ENCODE peak calls at places on chromosome 14, in four cellular contexts. I is H9, Y is IMR-90, Q is mesenchymal stem cell. H is an unnamed sample.

GRCh38 chr14:92389598-92390126 is 66.7 kb downstream of the SLC24A4 start:
- DNase-seq in I (no peak), Y (no peak), Q (no peak), H (no peak)

GRCh38 chr14:94036328-94037167 is 10.4 kb downstream of the OTUB2 start:
- DNase-seq in I (peak; percentile 86), Y (peak; percentile 57), Q (peak; percentile 79), H (peak; percentile 95)

GRCh38 chr14:89065879-89066278 is 241.4 kb downstream of the TTC8 start:
- DNase-seq in I (no peak), Y (no peak), Q (no peak), H (peak; percentile 22)

GRCh38 chr14:103123128-103123633 is at the start of gene TNFAIP2:
- DNase-seq in I (peak; percentile 82), Y (no peak), Q (peak; percentile 63), H (peak; percentile 77)

GRCh38 chr14:57057803-57058202 is 210.9 kb downstream of the EXOC5 start:
- DNase-seq in I (no peak), Y (no peak), Q (no peak), H (peak; percentile 72)

GRCh38 chr14:105069887-105070759 is 4.9 kb upstream of the GPR132 start:
- DNase-seq in I (peak; percentile 28), Y (peak; percentile 33), Q (peak; percentile 26), H (no peak)

GRCh38 chr14:39175445-39176262 is 600 bp downstream of the PNN start:
- DNase-seq in I (peak; percentile 41), Y (peak; percentile 21), Q (no peak), H (peak; percentile 67)

GRCh38 chr14:32846821-32847220 is 91.9 kb upstream of the NPAS3 start:
- DNase-seq in I (no peak), Y (no peak), Q (no peak), H (no peak)

GRCh38 chr14:65237956-65238355 is 135.6 kb upstream of the MAX start:
- DNase-seq in I (no peak), Y (no peak), Q (peak; percentile 39), H (no peak)

GRCh38 chr14:36264595-36264994 is 55.8 kb downstream of the MBIP start:
- DNase-seq in I (no peak), Y (no peak), Q (no peak), H (no peak)

GRCh38 chr14:23345987-23346692 is 6.5 kb downstream of the SLC22A17 start:
- DNase-seq in I (peak; percentile 48), Y (no peak), Q (no peak), H (peak; percentile 70)

GRCh38 chr14:74348735-74349463 is 628 bp downstream of the VRTN start:
- DNase-seq in I (no peak), Y (no peak), Q (no peak), H (no peak)

GRCh38 chr14:51735851-51736250 is 84.1 kb downstream of the FRMD6 start:
- DNase-seq in I (no peak), Y (no peak), Q (no peak), H (no peak)

GRCh38 chr14:105201928-105202513 is 20.9 kb upstream of the NUDT14 start:
- DNase-seq in I (no peak), Y (no peak), Q (no peak), H (no peak)

GRCh38 chr14:93759781-93760307 is 28.4 kb downstream of the PRIMA1 start:
- DNase-seq in I (no peak), Y (no peak), Q (no peak), H (no peak)

GRCh38 chr14:83473416-83473815 is 1939.8 kb upstream of the SEL1L start:
- DNase-seq in I (no peak), Y (peak; percentile 36), Q (no peak), H (no peak)

GRCh38 chr14:77051101-77051500 is 22.6 kb upstream of the IRF2BPL start:
- DNase-seq in I (no peak), Y (no peak), Q (no peak), H (no peak)

GRCh38 chr14:93475471-93475870 is 44.7 kb downstream of the UNC79 start:
- DNase-seq in I (no peak), Y (no peak), Q (no peak), H (no peak)

GRCh38 chr14:100526632-100527031 is 60.6 kb downstream of the BEGAIN start:
- DNase-seq in I (no peak), Y (peak; percentile 18), Q (no peak), H (no peak)
- H2AK5ac ChIP-seq in I (no peak overlapping the region), Y (no peak overlapping the region), Q (no peak overlapping the region), H (no peak overlapping the region)

GRCh38 chr14:24428628-24429394 is 657 bp downstream of the CBLN3 start:
- DNase-seq in I (no peak), Y (no peak), Q (no peak), H (peak; percentile 26)

GRCh38 chr14:24426912-24427536 is 2.4 kb downstream of the CBLN3 start:
- DNase-seq in I (peak; percentile 77), Y (no peak), Q (no peak), H (peak; percentile 39)

GRCh38 chr14:24426150-24426911 is 3.1 kb downstream of the CBLN3 start:
- DNase-seq in I (no peak), Y (no peak), Q (no peak), H (no peak)

GRCh38 chr14:24429395-24430142 is at the start of the genes CBLN3 and KHNYN:
- DNase-seq in I (peak; percentile 89), Y (peak; percentile 92), Q (peak; percentile 96), H (peak; percentile 92)

GRCh38 chr14:24427537-24428508 is 1.6 kb downstream of the CBLN3 start:
- DNase-seq in I (no peak), Y (no peak), Q (no peak), H (no peak)
- H2AK5ac ChIP-seq in I (no peak overlapping the region), Y (no peak overlapping the region), Q (no peak overlapping the region), H (no peak overlapping the region)

DNA sequence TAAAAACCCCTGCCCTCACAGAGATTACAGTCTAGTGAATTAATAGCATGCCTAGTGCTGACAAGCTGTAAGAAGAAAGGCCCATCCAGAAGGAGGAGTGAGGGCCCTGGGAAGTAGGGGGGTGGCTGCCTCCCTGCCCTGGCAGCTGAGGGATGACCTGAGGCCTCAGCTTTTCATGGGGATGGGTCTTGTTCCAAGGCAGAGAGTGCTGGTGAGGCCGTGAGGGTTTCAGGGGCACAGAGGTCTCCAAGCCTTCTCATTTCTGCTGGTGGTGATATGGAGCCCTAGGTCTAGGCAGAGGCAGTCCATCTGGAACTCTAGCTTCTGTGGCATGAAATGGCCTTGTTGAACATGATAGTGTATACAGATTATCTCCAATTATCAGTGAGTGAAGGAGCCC is 114.4 kb downstream of the ZFP36L1 start:
- DNase-seq in I (no peak), Y (no peak), Q (no peak), H (no peak)
- H2AK5ac ChIP-seq in I (no peak overlapping the region), Y (peak overlapping the region; percentile 80), Q (peak overlapping the region; percentile 17), H (no peak overlapping the region)

GRCh38 chr14:101064121-101064661 is 160.7 kb upstream of the RTL1 start:
- DNase-seq in I (no peak), Y (no peak), Q (no peak), H (no peak)

GRCh38 chr14:101066826-101067508 is 163.4 kb upstream of the RTL1 start:
- DNase-seq in I (peak; percentile 10), Y (no peak), Q (no peak), H (no peak)

GRCh38 chr14:101065246-101065645 is 161.7 kb upstream of the RTL1 start:
- DNase-seq in I (no peak), Y (no peak), Q (no peak), H (no peak)

GRCh38 chr14:101064718-101065117 is 161.2 kb upstream of the RTL1 start:
- DNase-seq in I (no peak), Y (no peak), Q (no peak), H (no peak)

DNA sequence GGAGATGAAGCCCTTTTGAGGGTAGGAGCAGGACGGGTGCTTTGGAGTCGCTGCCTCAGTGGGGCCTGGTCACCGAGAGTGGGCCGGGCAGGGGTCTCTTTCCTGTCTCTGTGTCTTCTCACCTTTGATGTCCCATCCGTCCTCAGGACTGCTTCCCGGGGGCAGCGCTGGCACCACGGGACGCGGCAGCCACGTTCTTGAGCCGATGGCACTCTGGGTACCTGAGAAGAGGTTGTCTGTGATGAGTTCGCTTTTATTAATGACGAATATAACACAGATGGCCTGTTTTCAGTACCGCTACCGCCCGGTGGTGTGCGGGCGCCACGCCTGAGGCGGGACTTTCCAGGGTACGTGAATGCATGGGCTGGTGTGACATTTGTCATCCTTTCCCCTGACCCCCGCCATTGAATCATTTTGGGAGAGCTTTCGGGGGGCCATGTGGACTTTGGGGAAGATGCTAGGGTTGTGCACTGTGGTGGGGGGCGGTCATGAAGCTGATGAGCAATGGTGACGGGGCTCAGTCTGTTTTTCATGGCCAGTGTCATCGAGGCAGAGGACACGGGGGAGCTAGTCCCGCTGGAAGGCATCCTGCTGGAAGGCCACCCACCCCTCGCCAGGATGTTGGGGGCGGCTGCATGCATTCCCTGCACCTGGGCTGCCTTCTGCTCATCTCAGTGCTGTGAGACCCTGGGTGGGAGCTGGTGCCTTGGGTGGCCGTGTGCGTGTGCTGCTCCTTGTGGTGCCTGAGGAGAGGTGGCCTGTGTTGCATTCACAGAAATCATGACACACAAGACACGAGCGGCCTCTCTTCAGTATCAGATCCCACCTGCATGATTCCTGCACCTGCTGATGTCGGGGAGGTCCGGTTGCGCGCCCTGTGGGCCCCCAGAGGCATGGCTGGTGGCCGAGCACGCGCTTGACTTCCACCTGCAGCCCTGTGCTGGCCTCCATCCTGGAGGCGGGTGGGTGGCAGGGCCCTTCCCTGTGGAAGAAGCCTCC is 162.5 kb upstream of the RTL1 start:
- DNase-seq in I (no peak), Y (no peak), Q (no peak), H (no peak)
- H2AK5ac ChIP-seq in I (no peak overlapping the region), Y (no peak overlapping the region), Q (no peak overlapping the region), H (no peak overlapping the region)

DNA sequence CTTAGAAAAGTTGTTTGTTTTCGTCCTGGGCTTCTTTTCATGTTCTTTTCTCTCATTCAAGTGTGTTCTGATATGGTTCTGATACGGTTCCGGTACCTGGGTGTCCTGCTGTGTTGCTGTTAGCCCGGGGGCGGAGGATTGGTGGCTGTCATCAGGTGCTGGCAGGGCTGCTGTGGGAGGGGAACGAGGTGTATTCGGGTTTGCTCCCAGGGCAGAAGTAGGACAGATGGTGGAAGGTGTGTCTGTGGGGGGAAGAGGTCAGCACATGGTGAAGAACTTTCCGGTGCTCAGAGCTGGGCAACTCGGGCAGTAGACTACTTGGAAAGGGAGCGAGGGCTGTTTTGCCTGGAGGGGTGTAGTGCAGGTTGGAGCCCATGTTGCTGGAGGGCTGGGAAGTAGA is 70.2 kb downstream of the SLC25A47 start:
- DNase-seq in I (no peak), Y (no peak), Q (no peak), H (peak; percentile 26)
- H2AK5ac ChIP-seq in I (no peak overlapping the region), Y (peak overlapping the region; percentile 40), Q (peak overlapping the region; percentile 21), H (no peak overlapping the region)

H was measured in mesendoderm.